ENCODE peak calls at places on chromosomes 13 and 19, in eight cellular contexts. Q is brain microvascular endothelial cell; Y is left ventricle myocardium inferior; J is foreskin melanocyte; U is activated CD4-positive, alpha-beta T cell treated with anti-CD3 and anti-CD28 coated beads, Interleukin-2, amount 10 ng/mL, durations not matched to agents 7 days and 5 days; C is activated naive CD4-positive, alpha-beta T cell; X is stimulated activated CD4-positive, alpha-beta T cell treated with anti-CD3 and anti-CD28 coated beads, Interleukin-12 subunit alpha, Interleukin-12 subunit beta, amount 100 ng/mL, for 48 hours; O is HuH-7. P is an unnamed sample.

GRCh38 chr19:6233051-6233826 is 46.5 kb downstream of the MLLT1 start:
- DNase-seq in Q (no peak), Y (peak), J (no peak), U (no peak), C (no peak), X (no peak), O (no peak), P (peak)

GRCh38 chr13:50344717-50345116 is 329.5 kb downstream of the KCNRG start:
- DNase-seq in Q (no peak), Y (no peak), J (no peak), U (no peak), C (no peak), X (no peak), O (no peak), P (no peak)

GRCh38 chr19:5936308-5936980 is 22.4 kb downstream of the CAPS start:
- DNase-seq in Q (no peak), Y (no peak), J (no peak), U (no peak), C (no peak), X (no peak), O (no peak), P (no peak)

GRCh38 chr13:24671367-24672117 is 8.7 kb upstream of the ATP12A start:
- DNase-seq in Q (peak), Y (no peak), J (peak), U (peak), C (no peak), X (peak), O (peak), P (peak)

GRCh38 chr19:2661615-2662014 is 40.9 kb downstream of the GNG7 start:
- DNase-seq in Q (no peak), Y (no peak), J (peak), U (peak), C (no peak), X (peak), O (no peak), P (no peak)

GRCh38 chr13:90746230-90746629 is 601.3 kb upstream of the MIR17HG start:
- DNase-seq in Q (no peak), Y (no peak), J (no peak), U (no peak), C (no peak), X (no peak), O (no peak), P (no peak)

GRCh38 chr19:52600639-52601024 is 30.5 kb downstream of the ZNF701 start:
- DNase-seq in Q (no peak), Y (no peak), J (no peak), U (peak), C (no peak), X (no peak), O (peak), P (no peak)

GRCh38 chr13:100694722-100695644 is 20.4 kb upstream of the TMTC4 start:
- DNase-seq in Q (peak), Y (no peak), J (peak), U (no peak), C (no peak), X (no peak), O (peak), P (no peak)

GRCh38 chr13:72246396-72246795 is 379.4 kb upstream of the DACH1 start:
- DNase-seq in Q (no peak), Y (no peak), J (no peak), U (no peak), C (no peak), X (no peak), O (no peak), P (no peak)

GRCh38 chr13:26050568-26051230 is 1.1 kb downstream of the SHISA2 start:
- DNase-seq in Q (no peak), Y (no peak), J (no peak), U (no peak), C (no peak), X (no peak), O (no peak), P (no peak)

GRCh38 chr13:53601181-53601580 is 572.6 kb downstream of the OLFM4 start:
- DNase-seq in Q (no peak), Y (no peak), J (no peak), U (no peak), C (no peak), X (no peak), O (no peak), P (no peak)

GRCh38 chr13:31115616-31116015 is 46.1 kb downstream of the HSPH1 start:
- DNase-seq in Q (no peak), Y (no peak), J (no peak), U (no peak), C (no peak), X (no peak), O (no peak), P (no peak)

GRCh38 chr13:75101348-75101747 is 380.6 kb downstream of the TBC1D4 start:
- DNase-seq in Q (no peak), Y (no peak), J (no peak), U (no peak), C (no peak), X (no peak), O (no peak), P (no peak)

GRCh38 chr19:9043524-9043923 is 33.3 kb upstream of the MUC16 start:
- DNase-seq in Q (no peak), Y (no peak), J (no peak), U (no peak), C (no peak), X (no peak), O (no peak), P (no peak)

GRCh38 chr13:72004975-72005374 is 138.0 kb upstream of the DACH1 start:
- DNase-seq in Q (peak), Y (no peak), J (no peak), U (no peak), C (no peak), X (no peak), O (no peak), P (no peak)

GRCh38 chr13:108728370-108728769 is 99.0 kb downstream of the MYO16 start:
- DNase-seq in Q (no peak), Y (no peak), J (no peak), U (no peak), C (no peak), X (no peak), O (peak), P (no peak)

P was measured in ureter.